ENCODE peak calls at places on chromosomes 5 and 9, in nine cellular contexts. One of them, this sample, is unnamed.

GRCh38 chr9:135136481-135136880 is 49.0 kb downstream of the OLFM1 start:
- DNase-seq in stomach: no peak
- DNase-seq in suprapubic skin: no peak
- DNase-seq in Peyer's patch: no peak
- DNase-seq in sigmoid colon: no peak
- DNase-seq in heart left ventricle: no peak
- DNase-seq in thyroid gland: no peak
- DNase-seq in transverse colon: no peak
- DNase-seq in uterus: no peak
- DNase-seq in this sample: no peak

GRCh38 chr5:97088774-97089148 is 53.6 kb downstream of the LIX1 start:
- DNase-seq in stomach: no peak
- DNase-seq in suprapubic skin: no peak
- DNase-seq in Peyer's patch: no peak
- DNase-seq in sigmoid colon: no peak
- DNase-seq in heart left ventricle: no peak
- DNase-seq in thyroid gland: no peak
- DNase-seq in transverse colon: no peak
- DNase-seq in uterus: no peak
- DNase-seq in this sample: no peak

GRCh38 chr9:121088576-121088975 is 13.8 kb downstream of the CNTRL start:
- DNase-seq in stomach: no peak
- DNase-seq in suprapubic skin: no peak
- DNase-seq in Peyer's patch: no peak
- DNase-seq in sigmoid colon: no peak
- DNase-seq in heart left ventricle: no peak
- DNase-seq in thyroid gland: no peak
- DNase-seq in transverse colon: no peak
- DNase-seq in uterus: no peak
- DNase-seq in this sample: no peak

GRCh38 chr5:42949348-42950090 is 90.6 kb downstream of the ANXA2R start:
- DNase-seq in stomach: peak; percentile 58
- DNase-seq in suprapubic skin: no peak
- DNase-seq in Peyer's patch: peak; percentile 89
- DNase-seq in sigmoid colon: peak; percentile 75
- DNase-seq in heart left ventricle: peak; percentile 53
- DNase-seq in thyroid gland: peak; percentile 13
- DNase-seq in transverse colon: peak; percentile 76
- DNase-seq in uterus: peak; percentile 59
- DNase-seq in this sample: no peak

GRCh38 chr9:38342532-38342931 is 50.0 kb upstream of the ALDH1B1 start:
- DNase-seq in stomach: no peak
- DNase-seq in suprapubic skin: no peak
- DNase-seq in Peyer's patch: no peak
- DNase-seq in sigmoid colon: no peak
- DNase-seq in heart left ventricle: no peak
- DNase-seq in thyroid gland: no peak
- DNase-seq in transverse colon: no peak
- DNase-seq in uterus: no peak
- DNase-seq in this sample: no peak

GRCh38 chr5:106601605-106602004 is 1069.1 kb downstream of the EFNA5 start:
- DNase-seq in stomach: no peak
- DNase-seq in suprapubic skin: no peak
- DNase-seq in Peyer's patch: no peak
- DNase-seq in sigmoid colon: no peak
- DNase-seq in heart left ventricle: no peak
- DNase-seq in thyroid gland: no peak
- DNase-seq in transverse colon: no peak
- DNase-seq in uterus: no peak
- DNase-seq in this sample: no peak

GRCh38 chr9:16626577-16627130 is 243.8 kb downstream of the BNC2 start:
- DNase-seq in stomach: no peak
- DNase-seq in suprapubic skin: no peak
- DNase-seq in Peyer's patch: no peak
- DNase-seq in sigmoid colon: peak; percentile 76
- DNase-seq in heart left ventricle: no peak
- DNase-seq in thyroid gland: peak; percentile 61
- DNase-seq in transverse colon: no peak
- DNase-seq in uterus: peak; percentile 38
- DNase-seq in this sample: no peak

GRCh38 chr5:111463304-111463703 is 49.0 kb downstream of the STARD4 start:
- DNase-seq in stomach: no peak
- DNase-seq in suprapubic skin: no peak
- DNase-seq in Peyer's patch: no peak
- DNase-seq in sigmoid colon: no peak
- DNase-seq in heart left ventricle: no peak
- DNase-seq in thyroid gland: no peak
- DNase-seq in transverse colon: no peak
- DNase-seq in uterus: no peak
- DNase-seq in this sample: no peak

GRCh38 chr9:91359083-91359482 is 2.6 kb downstream of the AUH start:
- DNase-seq in stomach: no peak
- DNase-seq in suprapubic skin: no peak
- DNase-seq in Peyer's patch: no peak
- DNase-seq in sigmoid colon: no peak
- DNase-seq in heart left ventricle: no peak
- DNase-seq in thyroid gland: no peak
- DNase-seq in transverse colon: no peak
- DNase-seq in uterus: no peak
- DNase-seq in this sample: no peak

GRCh38 chr9:133459476-133460404 is at the start of gene CACFD1:
- DNase-seq in stomach: peak; percentile 99
- DNase-seq in suprapubic skin: peak; percentile 98
- DNase-seq in Peyer's patch: peak; percentile 99
- DNase-seq in sigmoid colon: peak; percentile 99
- DNase-seq in heart left ventricle: peak; percentile 96
- DNase-seq in thyroid gland: peak; percentile 99
- DNase-seq in transverse colon: peak; percentile 99
- DNase-seq in uterus: peak; percentile 99
- DNase-seq in this sample: peak; percentile 99

GRCh38 chr9:133461975-133462374 is 2.2 kb downstream of the CACFD1 start:
- DNase-seq in stomach: peak; percentile 44
- DNase-seq in suprapubic skin: no peak
- DNase-seq in Peyer's patch: no peak
- DNase-seq in sigmoid colon: no peak
- DNase-seq in heart left ventricle: no peak
- DNase-seq in thyroid gland: peak; percentile 36
- DNase-seq in transverse colon: no peak
- DNase-seq in uterus: no peak
- DNase-seq in this sample: no peak

GRCh38 chr9:133458643-133459312 is 1.0 kb upstream of the CACFD1 start:
- DNase-seq in stomach: no peak
- DNase-seq in suprapubic skin: no peak
- DNase-seq in Peyer's patch: no peak
- DNase-seq in sigmoid colon: no peak
- DNase-seq in heart left ventricle: no peak
- DNase-seq in thyroid gland: no peak
- DNase-seq in transverse colon: no peak
- DNase-seq in uterus: no peak
- DNase-seq in this sample: no peak

GRCh38 chr9:133463234-133463863 is 3.6 kb downstream of the CACFD1 start:
- DNase-seq in stomach: no peak
- DNase-seq in suprapubic skin: no peak
- DNase-seq in Peyer's patch: no peak
- DNase-seq in sigmoid colon: no peak
- DNase-seq in heart left ventricle: no peak
- DNase-seq in thyroid gland: no peak
- DNase-seq in transverse colon: no peak
- DNase-seq in uterus: no peak
- DNase-seq in this sample: no peak

DNA sequence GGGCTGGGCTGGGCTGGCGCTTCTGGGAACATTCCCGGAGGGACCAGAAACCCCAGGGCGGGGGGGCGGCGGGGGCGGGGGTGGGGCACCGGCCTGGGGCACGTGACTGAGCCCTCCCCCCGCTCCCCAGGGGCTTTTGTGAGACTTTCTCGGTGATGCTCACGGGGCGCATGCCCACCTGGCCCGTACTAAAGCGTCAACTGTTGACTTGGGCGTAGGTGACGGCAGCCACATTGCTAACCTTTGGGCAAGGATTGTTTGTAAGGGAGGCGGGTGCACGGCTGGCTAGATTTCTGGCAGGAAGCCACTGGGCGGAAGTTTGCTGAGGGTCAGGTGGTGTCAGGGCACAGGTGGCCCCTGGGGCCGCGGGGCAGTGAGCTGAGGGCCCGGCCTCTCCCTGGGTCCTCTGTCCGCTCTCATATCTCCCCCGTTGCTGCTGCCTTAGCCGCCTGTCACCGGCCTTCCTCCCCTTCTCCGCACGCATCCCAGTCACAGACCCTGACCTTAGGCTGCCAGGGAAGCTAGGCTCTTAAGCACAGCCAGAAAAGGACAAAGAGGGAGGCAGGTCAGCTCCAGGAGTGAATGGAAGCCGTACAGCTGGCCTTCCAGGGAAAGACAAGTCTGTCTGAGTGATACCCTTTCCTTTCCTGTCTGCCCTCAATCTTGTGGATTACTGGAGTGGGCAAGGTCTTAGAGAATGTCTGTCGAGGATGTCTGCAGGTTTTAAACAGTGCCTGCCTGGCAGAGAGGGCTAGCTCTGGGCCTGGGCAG is 812 bp downstream of the CACFD1 start:
- DNase-seq in stomach: peak; percentile 93
- DNase-seq in suprapubic skin: no peak
- DNase-seq in Peyer's patch: peak; percentile 91
- DNase-seq in sigmoid colon: peak; percentile 86
- DNase-seq in heart left ventricle: peak; percentile 45
- DNase-seq in thyroid gland: peak; percentile 89
- DNase-seq in transverse colon: peak; percentile 89
- DNase-seq in uterus: peak; percentile 73
- DNase-seq in this sample: peak; percentile 67
- TF ChIP-seq POLR2A in stomach: no peak
- TF ChIP-seq POLR2A in suprapubic skin: no peak
- TF ChIP-seq POLR2A in Peyer's patch: peak; percentile 21
- TF ChIP-seq POLR2A in sigmoid colon: no peak
- TF ChIP-seq POLR2A in heart left ventricle: no peak
- TF ChIP-seq POLR2A in thyroid gland: no peak
- TF ChIP-seq POLR2A in transverse colon: peak; percentile 42
- TF ChIP-seq POLR2A in uterus: no peak
- TF ChIP-seq POLR2A in this sample: no peak

GRCh38 chr9:124257070-124257864 is 482 bp upstream of the NEK6 start:
- DNase-seq in stomach: no peak
- DNase-seq in suprapubic skin: no peak
- DNase-seq in Peyer's patch: no peak
- DNase-seq in sigmoid colon: peak; percentile 62
- DNase-seq in heart left ventricle: no peak
- DNase-seq in thyroid gland: no peak
- DNase-seq in transverse colon: peak; percentile 10
- DNase-seq in uterus: no peak
- DNase-seq in this sample: no peak
- TF ChIP-seq POLR2A in stomach: no peak
- TF ChIP-seq POLR2A in suprapubic skin: no peak
- TF ChIP-seq POLR2A in Peyer's patch: no peak
- TF ChIP-seq POLR2A in sigmoid colon: no peak
- TF ChIP-seq POLR2A in heart left ventricle: no peak
- TF ChIP-seq POLR2A in thyroid gland: no peak
- TF ChIP-seq POLR2A in transverse colon: no peak
- TF ChIP-seq POLR2A in uterus: no peak
- TF ChIP-seq POLR2A in this sample: no peak

DNA sequence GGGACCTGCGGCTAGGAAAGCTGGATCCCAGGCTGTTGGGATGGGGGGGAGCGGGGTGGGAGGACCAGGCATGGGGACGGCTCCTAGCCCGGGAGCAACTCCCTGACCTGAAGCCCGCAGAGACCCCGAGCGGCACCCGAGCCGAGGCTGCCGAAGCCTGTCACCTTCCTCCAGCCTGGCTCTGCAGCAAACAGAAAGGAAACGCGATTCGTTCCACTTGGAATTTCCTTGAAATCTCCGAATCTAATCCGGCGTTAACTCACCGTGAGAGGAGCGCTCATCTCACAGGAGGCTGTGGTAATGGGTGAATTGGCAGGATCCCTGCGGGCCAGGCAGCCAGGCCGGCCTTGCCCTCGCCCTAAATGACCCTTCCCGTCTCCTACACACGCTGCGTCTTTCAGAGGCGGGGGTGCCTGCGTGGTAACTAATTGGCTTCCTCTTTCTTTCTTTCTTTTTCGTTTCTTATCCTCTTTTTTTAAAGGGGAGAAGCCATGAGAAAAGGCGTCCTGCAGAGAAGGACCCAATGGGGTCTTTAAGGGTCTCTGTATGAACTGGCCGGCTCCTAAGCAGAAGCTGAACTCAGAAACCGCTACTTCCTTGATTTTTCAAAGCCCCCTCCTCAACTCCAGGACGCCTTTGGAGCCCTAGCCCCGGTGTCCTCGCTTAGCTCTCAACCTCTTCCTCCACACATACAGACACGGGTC is 8.5 kb downstream of the PAX5 start:
- DNase-seq in stomach: no peak
- DNase-seq in suprapubic skin: no peak
- DNase-seq in Peyer's patch: no peak
- DNase-seq in sigmoid colon: no peak
- DNase-seq in heart left ventricle: no peak
- DNase-seq in thyroid gland: no peak
- DNase-seq in transverse colon: no peak
- DNase-seq in uterus: no peak
- DNase-seq in this sample: no peak
- TF ChIP-seq POLR2A in stomach: no peak
- TF ChIP-seq POLR2A in suprapubic skin: no peak
- TF ChIP-seq POLR2A in Peyer's patch: no peak
- TF ChIP-seq POLR2A in sigmoid colon: no peak
- TF ChIP-seq POLR2A in heart left ventricle: no peak
- TF ChIP-seq POLR2A in thyroid gland: no peak
- TF ChIP-seq POLR2A in transverse colon: no peak
- TF ChIP-seq POLR2A in uterus: no peak
- TF ChIP-seq POLR2A in this sample: no peak

GRCh38 chr9:33877727-33878489 is 60.9 kb downstream of the UBE2R2 start:
- DNase-seq in stomach: no peak
- DNase-seq in suprapubic skin: no peak
- DNase-seq in Peyer's patch: no peak
- DNase-seq in sigmoid colon: no peak
- DNase-seq in heart left ventricle: no peak
- DNase-seq in thyroid gland: no peak
- DNase-seq in transverse colon: no peak
- DNase-seq in uterus: peak; percentile 35
- DNase-seq in this sample: no peak

GRCh38 chr9:33880562-33881089 is 63.7 kb downstream of the UBE2R2 start:
- DNase-seq in stomach: no peak
- DNase-seq in suprapubic skin: no peak
- DNase-seq in Peyer's patch: no peak
- DNase-seq in sigmoid colon: no peak
- DNase-seq in heart left ventricle: no peak
- DNase-seq in thyroid gland: no peak
- DNase-seq in transverse colon: no peak
- DNase-seq in uterus: no peak
- DNase-seq in this sample: no peak

GRCh38 chr9:33881635-33882034 is 64.7 kb downstream of the UBE2R2 start:
- DNase-seq in stomach: no peak
- DNase-seq in suprapubic skin: no peak
- DNase-seq in Peyer's patch: no peak
- DNase-seq in sigmoid colon: no peak
- DNase-seq in heart left ventricle: no peak
- DNase-seq in thyroid gland: no peak
- DNase-seq in transverse colon: no peak
- DNase-seq in uterus: no peak
- DNase-seq in this sample: no peak

GRCh38 chr9:33878691-33879366 is 61.9 kb downstream of the UBE2R2 start:
- DNase-seq in stomach: no peak
- DNase-seq in suprapubic skin: no peak
- DNase-seq in Peyer's patch: no peak
- DNase-seq in sigmoid colon: no peak
- DNase-seq in heart left ventricle: no peak
- DNase-seq in thyroid gland: no peak
- DNase-seq in transverse colon: no peak
- DNase-seq in uterus: no peak
- DNase-seq in this sample: no peak
- TF ChIP-seq POLR2A in stomach: no peak
- TF ChIP-seq POLR2A in suprapubic skin: no peak
- TF ChIP-seq POLR2A in Peyer's patch: no peak
- TF ChIP-seq POLR2A in sigmoid colon: no peak
- TF ChIP-seq POLR2A in heart left ventricle: no peak
- TF ChIP-seq POLR2A in thyroid gland: no peak
- TF ChIP-seq POLR2A in transverse colon: no peak
- TF ChIP-seq POLR2A in uterus: no peak
- TF ChIP-seq POLR2A in this sample: no peak

GRCh38 chr5:181243521-181244307 is at the start of gene RACK1:
- DNase-seq in stomach: peak; percentile 88
- DNase-seq in suprapubic skin: peak; percentile 97
- DNase-seq in Peyer's patch: peak; percentile 94
- DNase-seq in sigmoid colon: peak; percentile 93
- DNase-seq in heart left ventricle: peak; percentile 90
- DNase-seq in thyroid gland: peak; percentile 92
- DNase-seq in transverse colon: peak; percentile 90
- DNase-seq in uterus: peak; percentile 89
- DNase-seq in this sample: peak; percentile 96
- TF ChIP-seq POLR2A in stomach: peak; percentile 67
- TF ChIP-seq POLR2A in suprapubic skin: peak; percentile 50
- TF ChIP-seq POLR2A in Peyer's patch: peak; percentile 45
- TF ChIP-seq POLR2A in sigmoid colon: peak; percentile 54
- TF ChIP-seq POLR2A in heart left ventricle: no peak
- TF ChIP-seq POLR2A in thyroid gland: peak; percentile 82
- TF ChIP-seq POLR2A in transverse colon: peak; percentile 76
- TF ChIP-seq POLR2A in uterus: peak; percentile 70
- TF ChIP-seq POLR2A in this sample: no peak

This sample was measured in testis.